ENCODE peak calls at places on chromosomes 13 and 19, in six cellular contexts. D, K, A, R, F and I are unnamed samples.

GRCh38 chr19:35704218-35704617 is at the start of gene ZBTB32:
- DNase-seq in D (no peak), K (peak), A (no peak), R (peak), F (no peak), I (peak)

GRCh38 chr13:27425151-27425917 is 915 bp downstream of the GTF3A start:
- DNase-seq in D (no peak), K (no peak), A (no peak), R (no peak), F (no peak), I (no peak)

GRCh38 chr13:41985788-41986508 is 25.0 kb upstream of the VWA8 start:
- DNase-seq in D (no peak), K (peak), A (no peak), R (no peak), F (no peak), I (peak)

GRCh38 chr13:64912141-64912540 is 2318.0 kb downstream of the PCDH9 start:
- DNase-seq in D (no peak), K (no peak), A (no peak), R (no peak), F (no peak), I (peak)

GRCh38 chr19:41616785-41617621 is 9.9 kb downstream of the CEACAM4 start:
- DNase-seq in D (peak), K (no peak), A (peak), R (peak), F (no peak), I (peak)

GRCh38 chr19:8696993-8697392 is 1.6 kb downstream of the ACTL9 start:
- DNase-seq in D (no peak), K (no peak), A (no peak), R (no peak), F (no peak), I (no peak)

GRCh38 chr19:19461671-19462622 is 53.4 kb downstream of the TSSK6 start:
- DNase-seq in D (no peak), K (peak), A (peak), R (peak), F (no peak), I (no peak)

GRCh38 chr19:30536975-30537374 is 164.8 kb downstream of the ZNF536 start:
- DNase-seq in D (no peak), K (no peak), A (no peak), R (no peak), F (no peak), I (no peak)

GRCh38 chr13:112719016-112719415 is 29.2 kb downstream of the ATP11A start:
- DNase-seq in D (no peak), K (no peak), A (no peak), R (no peak), F (no peak), I (peak)

GRCh38 chr13:26254583-26255102 is 714 bp downstream of the CDK8 start:
- DNase-seq in D (peak), K (peak), A (peak), R (peak), F (no peak), I (peak)

GRCh38 chr19:49746206-49746958 is 16.7 kb downstream of the TSKS start:
- DNase-seq in D (peak), K (peak), A (peak), R (peak), F (no peak), I (no peak)

GRCh38 chr19:48842744-48843162 is 6.5 kb upstream of the HSD17B14 start:
- DNase-seq in D (peak), K (peak), A (peak), R (peak), F (no peak), I (peak)

GRCh38 chr13:72959643-72960042 is 99.2 kb upstream of the KLF5 start:
- DNase-seq in D (no peak), K (no peak), A (no peak), R (no peak), F (no peak), I (peak)

GRCh38 chr13:32790731-32791130 is 204.5 kb downstream of the PDS5B start:
- DNase-seq in D (no peak), K (no peak), A (peak), R (peak), F (no peak), I (no peak)

GRCh38 chr19:43820861-43821215 is 6.3 kb upstream of the ZNF283 start:
- DNase-seq in D (no peak), K (no peak), A (no peak), R (no peak), F (no peak), I (no peak)

GRCh38 chr19:3986260-3987041 is 1.2 kb upstream of the EEF2 start:
- DNase-seq in D (peak), K (peak), A (peak), R (peak), F (peak), I (peak)

GRCh38 chr19:38979867-38980266 is 4.3 kb upstream of the FBXO17 start:
- DNase-seq in D (no peak), K (no peak), A (no peak), R (peak), F (no peak), I (no peak)

GRCh38 chr13:112072531-112073244 is 5.7 kb downstream of the SOX1 start:
- DNase-seq in D (no peak), K (no peak), A (no peak), R (no peak), F (no peak), I (no peak)

GRCh38 chr13:111383591-111384440 is 63.4 kb downstream of the TEX29 start:
- DNase-seq in D (no peak), K (no peak), A (no peak), R (no peak), F (no peak), I (no peak)

GRCh38 chr19:13865578-13866462 is 11.1 kb upstream of the NANOS3 start:
- DNase-seq in D (no peak), K (peak), A (no peak), R (no peak), F (no peak), I (no peak)
- TF ChIP-seq SMC3 in D (no peak), K (no peak), A (no peak), R (no peak), F (no peak), I (no peak)

GRCh38 chr13:30395192-30396158 is 26.8 kb upstream of the UBE2L5 start:
- DNase-seq in D (peak), K (peak), A (peak), R (peak), F (peak), I (peak)
- TF ChIP-seq SMC3 in D (peak), K (no peak), A (peak), R (no peak), F (no peak), I (no peak)

DNA sequence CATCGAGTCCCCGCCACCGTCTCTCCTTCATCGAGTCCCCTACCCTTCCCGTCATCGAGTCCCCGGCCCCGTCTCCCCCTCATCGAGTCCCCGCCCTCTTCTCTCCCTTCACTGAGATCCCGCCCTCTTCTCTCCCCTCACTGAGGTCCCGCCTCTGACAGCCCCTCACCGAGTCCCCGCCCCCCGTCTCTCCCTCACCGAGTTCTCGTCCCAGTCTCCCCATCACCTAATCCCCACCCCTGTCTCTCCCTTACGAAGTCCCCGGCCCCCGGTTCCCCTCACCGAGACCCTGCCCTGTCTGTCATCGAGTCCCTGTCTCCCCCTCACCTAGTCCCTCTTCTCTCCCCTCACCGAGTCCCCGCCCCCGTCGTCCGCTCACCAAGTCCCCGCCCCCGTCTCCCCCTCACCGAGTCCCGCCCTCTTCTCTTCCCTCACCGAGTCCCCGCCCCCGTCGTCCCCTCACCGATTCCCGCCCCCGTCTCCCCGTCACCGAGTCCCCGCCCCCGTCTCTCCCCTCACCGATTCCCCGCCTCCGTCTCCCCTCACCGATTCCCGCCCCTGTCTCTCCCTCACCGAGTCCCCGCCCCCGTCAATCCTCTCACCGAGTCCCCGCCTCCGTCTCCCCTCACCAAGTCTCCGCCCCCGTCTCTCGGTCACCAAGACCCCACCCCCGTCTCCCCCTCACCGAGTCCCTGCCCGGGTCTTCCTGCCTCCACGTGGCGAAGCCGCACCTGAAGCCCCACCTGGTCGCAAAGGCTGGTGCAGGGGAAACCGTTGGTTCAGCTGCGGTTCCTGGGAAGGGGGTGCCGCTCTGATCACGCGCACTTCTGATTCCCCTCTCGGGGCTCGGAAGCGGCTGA is 23.9 kb upstream of the ZNF846 start:
- DNase-seq in D (peak), K (peak), A (peak), R (peak), F (peak), I (peak)
- TF ChIP-seq SMC3 in D (no peak), K (no peak), A (no peak), R (no peak), F (no peak), I (no peak)

GRCh38 chr13:35810286-35810685 is 320.9 kb downstream of the DCLK1 start:
- DNase-seq in D (no peak), K (peak), A (no peak), R (no peak), F (no peak), I (no peak)

GRCh38 chr13:35808846-35809245 is 322.3 kb downstream of the DCLK1 start:
- DNase-seq in D (no peak), K (peak), A (no peak), R (no peak), F (no peak), I (no peak)

GRCh38 chr13:35804901-35805300 is 326.3 kb downstream of the DCLK1 start:
- DNase-seq in D (no peak), K (no peak), A (no peak), R (no peak), F (no peak), I (peak)
- TF ChIP-seq SMC3 in D (no peak), K (no peak), A (no peak), R (no peak), F (no peak), I (no peak)